ENCODE peak calls at places on chromosomes 7 and 10, in six cellular contexts. One of them, this sample, is unnamed.

GRCh38 chr10:15169555-15170407 is 1.3 kb upstream of the NMT2 start:
- DNase-seq in HepG2: peak; percentile 29
- DNase-seq in HCT116: no peak
- DNase-seq in K562: peak; percentile 23
- DNase-seq in GM12878: no peak
- DNase-seq in H1: no peak
- DNase-seq in this sample: peak; percentile 54

GRCh38 chr10:125218967-125219366 is 58.6 kb upstream of the CTBP2 start:
- DNase-seq in HepG2: no peak
- DNase-seq in HCT116: no peak
- DNase-seq in H1: peak; percentile 31
- DNase-seq in GM12878: no peak
- DNase-seq in K562: no peak
- DNase-seq in this sample: no peak

GRCh38 chr7:139393621-139394215 is 34.0 kb downstream of the LUC7L2 start:
- DNase-seq in K562: no peak
- DNase-seq in GM12878: no peak
- DNase-seq in HCT116: no peak
- DNase-seq in H1: no peak
- DNase-seq in HepG2: no peak
- DNase-seq in this sample: no peak

GRCh38 chr10:19874190-19874589 is 58.0 kb downstream of the PLXDC2 start:
- DNase-seq in K562: no peak
- DNase-seq in HCT116: no peak
- DNase-seq in HepG2: no peak
- DNase-seq in GM12878: no peak
- DNase-seq in H1: no peak
- DNase-seq in this sample: no peak

GRCh38 chr10:24451325-24451820 is 242.4 kb downstream of the KIAA1217 start:
- DNase-seq in K562: no peak
- DNase-seq in HepG2: no peak
- DNase-seq in HCT116: no peak
- DNase-seq in GM12878: no peak
- DNase-seq in H1: no peak
- DNase-seq in this sample: no peak

GRCh38 chr10:131631619-131632018 is 269.2 kb upstream of the PPP2R2D start:
- DNase-seq in HCT116: no peak
- DNase-seq in HepG2: no peak
- DNase-seq in GM12878: no peak
- DNase-seq in H1: no peak
- DNase-seq in K562: no peak
- DNase-seq in this sample: no peak

GRCh38 chr10:31062856-31063255 is 31.2 kb upstream of the ZNF438 start:
- DNase-seq in HCT116: no peak
- DNase-seq in K562: no peak
- DNase-seq in H1: no peak
- DNase-seq in HepG2: no peak
- DNase-seq in GM12878: no peak
- DNase-seq in this sample: no peak

GRCh38 chr10:124341768-124342135 is 77.0 kb downstream of the OAT start:
- DNase-seq in H1: no peak
- DNase-seq in GM12878: peak; percentile 12
- DNase-seq in HepG2: no peak
- DNase-seq in HCT116: no peak
- DNase-seq in K562: no peak
- DNase-seq in this sample: no peak

GRCh38 chr10:101848894-101849351 is 5.3 kb upstream of the KCNIP2 start:
- DNase-seq in GM12878: no peak
- DNase-seq in HCT116: no peak
- DNase-seq in HepG2: no peak
- DNase-seq in K562: no peak
- DNase-seq in H1: no peak
- DNase-seq in this sample: no peak

GRCh38 chr7:41796331-41796730 is 93.4 kb upstream of the INHBA start:
- DNase-seq in HCT116: no peak
- DNase-seq in GM12878: no peak
- DNase-seq in H1: no peak
- DNase-seq in K562: no peak
- DNase-seq in HepG2: no peak
- DNase-seq in this sample: no peak

GRCh38 chr10:126599949-126600627 is 70.4 kb downstream of the C10orf90 start:
- DNase-seq in H1: peak; percentile 45
- DNase-seq in HepG2: no peak
- DNase-seq in K562: no peak
- DNase-seq in GM12878: no peak
- DNase-seq in HCT116: no peak
- DNase-seq in this sample: no peak

GRCh38 chr10:71580926-71581325 is 138.7 kb downstream of the C10orf105 start:
- DNase-seq in K562: no peak
- DNase-seq in GM12878: no peak
- DNase-seq in HepG2: no peak
- DNase-seq in H1: no peak
- DNase-seq in HCT116: no peak
- DNase-seq in this sample: no peak

GRCh38 chr7:25792586-25792985 is 359.4 kb upstream of the NFE2L3 start:
- DNase-seq in HCT116: no peak
- DNase-seq in GM12878: no peak
- DNase-seq in K562: no peak
- DNase-seq in H1: no peak
- DNase-seq in HepG2: no peak
- DNase-seq in this sample: no peak

DNA sequence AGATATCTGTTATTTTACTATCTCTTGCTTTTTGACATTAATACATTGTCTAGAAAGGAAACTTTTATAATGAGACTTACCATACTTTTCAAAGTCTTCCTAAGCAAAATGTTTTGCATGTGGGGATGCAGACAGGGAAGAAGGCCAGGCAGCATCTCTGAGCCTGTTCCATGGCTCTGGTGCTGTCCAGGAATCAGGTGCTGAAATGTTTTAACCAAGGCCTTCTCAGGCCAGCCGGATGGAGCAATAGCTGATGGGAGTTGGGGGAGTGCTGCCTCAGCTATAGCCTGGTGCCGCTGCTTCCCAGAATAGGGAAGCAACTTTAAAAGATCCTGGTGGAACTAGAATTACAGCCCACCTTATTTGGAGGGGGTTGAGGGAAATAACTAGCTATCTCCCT is 38.5 kb downstream of the CRTAC1 start:
- DNase-seq in HCT116: no peak
- DNase-seq in H1: peak; percentile 61
- DNase-seq in HepG2: peak; percentile 3
- DNase-seq in K562: peak; percentile 11
- DNase-seq in GM12878: no peak
- DNase-seq in this sample: peak; percentile 11
- TF ChIP-seq MAX in HCT116: no peak
- TF ChIP-seq MAX in H1: no peak
- TF ChIP-seq MAX in HepG2: no peak
- TF ChIP-seq MAX in K562: no peak
- TF ChIP-seq MAX in GM12878: no peak
- TF ChIP-seq MAX in this sample: no peak

DNA sequence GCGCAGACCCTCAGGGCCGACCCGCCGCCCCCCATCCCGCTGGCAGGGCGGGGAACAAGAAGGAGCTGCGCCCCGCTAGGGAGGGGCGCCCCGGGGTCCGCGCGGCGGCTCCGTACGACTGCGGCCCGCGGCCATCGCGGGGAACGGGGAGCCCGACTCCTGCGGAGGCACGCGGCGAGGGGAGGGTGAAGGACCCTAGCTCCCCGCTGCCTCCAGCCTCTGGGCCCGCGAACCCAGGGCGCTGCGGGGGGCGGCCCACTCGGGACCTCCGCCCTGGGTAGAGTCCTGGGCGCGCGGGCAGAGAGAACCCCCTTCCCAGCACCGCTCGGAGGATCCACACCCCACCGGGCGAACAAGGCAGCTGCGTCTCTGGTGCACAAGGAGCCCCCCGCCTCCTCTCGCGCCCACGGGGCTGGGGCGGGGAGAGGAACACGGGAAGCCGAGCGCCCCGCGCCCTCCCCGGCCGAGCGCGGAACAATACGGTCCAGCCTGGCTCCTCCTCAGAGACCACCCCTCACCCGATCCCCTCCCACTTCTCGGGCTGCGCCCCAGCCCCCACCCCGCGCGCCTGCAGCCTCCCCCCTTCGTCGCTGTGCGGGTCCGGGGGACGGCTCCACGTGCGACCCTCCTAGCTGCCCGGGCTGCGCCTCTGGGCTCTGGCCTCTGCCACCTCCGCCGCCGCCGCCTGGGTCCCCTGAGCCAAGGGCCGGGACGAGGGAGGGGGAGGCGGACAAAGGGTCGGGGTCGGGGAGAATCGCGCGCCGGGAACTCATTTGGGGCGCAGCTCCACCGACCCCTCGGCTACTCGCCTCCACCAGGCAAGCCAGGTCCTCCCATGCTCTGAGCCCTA is at the start of gene WDR86:
- DNase-seq in K562: no peak
- DNase-seq in GM12878: no peak
- DNase-seq in HepG2: no peak
- DNase-seq in HCT116: no peak
- DNase-seq in H1: peak; percentile 83
- DNase-seq in this sample: no peak
- H3K4me2 ChIP-seq in K562: no peak within 1 kb of the TSS
- H3K4me2 ChIP-seq in GM12878: peak within 1 kb of the TSS; percentile 48
- H3K4me2 ChIP-seq in HepG2: peak within 1 kb of the TSS; percentile 74
- H3K4me2 ChIP-seq in HCT116: no peak within 1 kb of the TSS
- H3K4me2 ChIP-seq in H1: peak within 1 kb of the TSS; percentile 97
- H3K4me2 ChIP-seq in this sample: no peak within 1 kb of the TSS

GRCh38 chr10:133229265-133230022 is 573 bp upstream of the UTF1 start:
- DNase-seq in K562: no peak
- DNase-seq in HepG2: no peak
- DNase-seq in H1: no peak
- DNase-seq in GM12878: no peak
- DNase-seq in HCT116: no peak
- DNase-seq in this sample: no peak

GRCh38 chr10:133231946-133232574 is 2.0 kb downstream of the UTF1 start:
- DNase-seq in H1: no peak
- DNase-seq in GM12878: no peak
- DNase-seq in HCT116: no peak
- DNase-seq in K562: no peak
- DNase-seq in HepG2: no peak
- DNase-seq in this sample: no peak

GRCh38 chr10:133231244-133231945 is 1.4 kb downstream of the UTF1 start:
- DNase-seq in K562: no peak
- DNase-seq in HepG2: no peak
- DNase-seq in GM12878: no peak
- DNase-seq in HCT116: no peak
- DNase-seq in H1: no peak
- DNase-seq in this sample: no peak

GRCh38 chr10:133230023-133230319 is at the start of gene UTF1:
- DNase-seq in K562: no peak
- DNase-seq in GM12878: no peak
- DNase-seq in HCT116: no peak
- DNase-seq in HepG2: no peak
- DNase-seq in H1: no peak
- DNase-seq in this sample: no peak

DNA sequence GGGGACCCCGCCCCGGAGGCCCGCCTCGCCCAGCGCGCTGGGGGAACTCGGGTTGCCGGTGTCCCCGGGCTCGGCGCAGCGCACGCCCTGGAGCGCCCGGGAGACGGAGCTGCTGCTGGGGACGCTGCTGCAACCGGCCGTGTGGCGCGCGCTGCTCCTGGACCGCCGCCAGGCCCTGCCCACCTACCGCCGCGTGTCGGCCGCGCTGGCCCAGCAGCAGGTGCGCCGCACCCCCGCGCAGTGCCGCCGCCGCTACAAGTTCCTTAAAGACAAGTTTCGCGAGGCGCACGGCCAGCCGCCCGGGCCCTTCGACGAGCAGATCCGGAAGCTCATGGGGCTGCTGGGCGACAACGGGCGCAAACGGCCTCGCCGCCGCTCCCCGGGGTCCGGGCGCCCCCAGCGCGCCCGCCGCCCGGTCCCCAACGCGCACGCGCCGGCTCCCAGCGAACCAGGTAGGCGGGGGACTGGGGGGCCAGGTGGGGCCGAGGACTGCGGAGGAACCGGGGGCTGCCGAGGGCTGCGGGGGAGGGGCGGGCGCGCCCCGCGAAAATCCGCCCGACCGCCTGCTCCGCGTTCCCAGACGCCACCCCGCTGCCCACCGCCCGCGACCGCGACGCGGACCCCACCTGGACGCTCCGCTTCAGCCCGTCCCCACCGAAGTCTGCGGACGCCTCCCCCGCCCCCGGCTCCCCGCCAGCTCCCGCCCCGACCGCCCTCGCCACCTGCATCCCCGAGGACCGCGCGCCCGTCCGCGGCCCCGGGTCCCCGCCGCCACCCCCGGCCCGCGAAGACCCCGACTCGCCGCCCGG is 574 bp downstream of the UTF1 start:
- DNase-seq in H1: no peak
- DNase-seq in HCT116: no peak
- DNase-seq in GM12878: no peak
- DNase-seq in HepG2: no peak
- DNase-seq in K562: peak; percentile 49
- DNase-seq in this sample: no peak
- TF ChIP-seq EZH2 in H1: peak; percentile 46
- TF ChIP-seq EZH2 in HCT116: no peak
- TF ChIP-seq EZH2 in GM12878: no peak
- TF ChIP-seq EZH2 in HepG2: no peak
- TF ChIP-seq EZH2 in K562: no peak
- TF ChIP-seq EZH2 in this sample: peak; percentile 29

DNA sequence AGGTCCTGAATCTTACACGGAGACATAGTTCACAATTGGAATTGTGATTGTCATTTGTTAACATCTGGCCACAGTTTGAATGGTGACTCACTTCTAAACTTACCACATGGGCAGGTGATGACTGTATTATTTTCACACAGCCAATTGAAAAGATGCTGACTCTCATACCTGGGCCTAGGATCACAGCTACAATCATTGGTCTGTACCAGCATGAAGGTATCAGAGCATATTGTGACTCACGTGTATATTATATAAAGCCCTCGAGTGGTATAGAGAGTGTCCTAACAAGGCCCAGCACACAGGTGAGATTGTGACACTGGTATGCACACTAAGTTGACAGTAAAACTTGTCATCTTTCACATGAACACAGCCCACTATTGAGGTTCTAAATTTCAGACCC is 9.4 kb upstream of the ZNF107 start:
- DNase-seq in H1: no peak
- DNase-seq in HCT116: no peak
- DNase-seq in HepG2: no peak
- DNase-seq in K562: no peak
- DNase-seq in GM12878: no peak
- DNase-seq in this sample: no peak
- TF ChIP-seq MAX in H1: no peak
- TF ChIP-seq MAX in HCT116: no peak
- TF ChIP-seq MAX in HepG2: no peak
- TF ChIP-seq MAX in K562: no peak
- TF ChIP-seq MAX in GM12878: no peak
- TF ChIP-seq MAX in this sample: no peak

DNA sequence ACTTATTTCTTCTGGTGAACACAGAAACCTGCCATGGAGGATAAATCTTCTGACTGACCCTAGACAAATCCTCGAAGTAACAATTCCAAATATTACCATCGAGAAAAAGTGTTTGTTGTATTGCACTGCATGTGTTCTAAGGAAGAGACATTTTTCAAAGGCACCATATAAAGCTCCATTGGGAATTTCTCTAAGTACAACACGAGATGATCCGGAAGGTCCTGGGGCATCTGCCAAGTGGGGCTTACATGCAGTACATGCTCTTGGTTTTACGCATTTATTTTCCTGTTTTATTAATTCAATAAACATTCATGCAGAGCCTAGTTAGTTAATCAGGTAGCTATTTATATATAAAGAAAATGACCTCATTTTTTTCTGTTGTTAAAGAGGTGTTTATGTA is 692.0 kb upstream of the IGFBP3 start:
- DNase-seq in H1: no peak
- DNase-seq in K562: no peak
- DNase-seq in HepG2: no peak
- DNase-seq in GM12878: no peak
- DNase-seq in HCT116: no peak
- DNase-seq in this sample: peak; percentile 22
- H3K4me2 ChIP-seq in H1: no peak overlapping the region
- H3K4me2 ChIP-seq in K562: no peak overlapping the region
- H3K4me2 ChIP-seq in HepG2: no peak overlapping the region
- H3K4me2 ChIP-seq in GM12878: no peak overlapping the region
- H3K4me2 ChIP-seq in HCT116: no peak overlapping the region
- H3K4me2 ChIP-seq in this sample: no peak overlapping the region